ENCODE peak calls at places on chromosome 11, in four cellular contexts. C is endothelial cell of umbilical vein, Q is IMR-90, V is K562. H is an unnamed sample.

GRCh38 chr11:34236572-34236971 is 121.2 kb downstream of the ABTB2 start:
- DNase-seq in C (no peak), Q (no peak), V (peak; percentile 79), H (no peak)

GRCh38 chr11:48036011-48036410 is 55.7 kb downstream of the PTPRJ start:
- DNase-seq in C (no peak), Q (peak; percentile 31), V (no peak), H (no peak)

GRCh38 chr11:114440971-114441810 is 1.9 kb downstream of the REXO2 start:
- DNase-seq in C (peak; percentile 26), Q (no peak), V (peak; percentile 44), H (no peak)

GRCh38 chr11:130671801-130672700 is 223.6 kb downstream of the ADAMTS15 start:
- DNase-seq in C (no peak), Q (peak; percentile 94), V (no peak), H (no peak)

GRCh38 chr11:12540075-12540685 is 134.0 kb upstream of the TEAD1 start:
- DNase-seq in C (no peak), Q (peak; percentile 73), V (no peak), H (no peak)

GRCh38 chr11:45662096-45662664 is 3.2 kb downstream of the CHST1 start:
- DNase-seq in C (no peak), Q (no peak), V (no peak), H (no peak)

GRCh38 chr11:66846671-66847091 is 3.4 kb downstream of the RCE1 start:
- DNase-seq in C (peak; percentile 32), Q (no peak), V (no peak), H (no peak)

GRCh38 chr11:69370984-69371709 is 77.2 kb downstream of the MYEOV start:
- DNase-seq in C (no peak), Q (no peak), V (no peak), H (no peak)

GRCh38 chr11:118202599-118203422 is 22.0 kb downstream of the JAML start:
- DNase-seq in C (no peak), Q (no peak), V (no peak), H (no peak)

DNA sequence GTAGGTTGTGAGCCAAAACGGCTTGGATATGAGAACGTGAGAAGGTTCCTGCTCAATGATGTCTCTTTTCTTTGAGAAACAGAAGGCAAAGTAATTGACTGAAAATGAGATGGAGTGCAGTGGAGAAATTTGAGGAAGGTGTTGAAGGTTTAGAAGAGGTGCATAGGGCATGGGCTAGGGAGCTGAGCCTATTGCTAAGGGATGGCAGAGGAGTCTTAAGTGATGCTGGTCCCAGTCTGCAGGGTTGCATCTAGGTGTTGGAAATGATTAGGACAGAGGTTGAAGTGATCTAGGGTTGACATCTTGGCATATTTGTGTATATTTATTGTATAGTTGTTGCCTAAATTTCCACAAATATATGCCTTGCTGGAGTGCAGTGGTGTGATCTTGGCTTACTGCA is 2.3 kb downstream of the BIRC3 start:
- DNase-seq in C (no peak), Q (no peak), V (no peak), H (no peak)
- H3K9me1 ChIP-seq in C (no peaks in the 10 kb centered on the region), Q (peaks cover 7% of the 10 kb centered on the region), V (no peaks in the 10 kb centered on the region), H (no peaks in the 10 kb centered on the region)

GRCh38 chr11:108111126-108111525 is 10.2 kb upstream of the ACAT1 start:
- DNase-seq in C (no peak), Q (no peak), V (no peak), H (no peak)
- TF ChIP-seq CTCF in C (no peak), Q (no peak), V (no peak), H (no peak)

DNA sequence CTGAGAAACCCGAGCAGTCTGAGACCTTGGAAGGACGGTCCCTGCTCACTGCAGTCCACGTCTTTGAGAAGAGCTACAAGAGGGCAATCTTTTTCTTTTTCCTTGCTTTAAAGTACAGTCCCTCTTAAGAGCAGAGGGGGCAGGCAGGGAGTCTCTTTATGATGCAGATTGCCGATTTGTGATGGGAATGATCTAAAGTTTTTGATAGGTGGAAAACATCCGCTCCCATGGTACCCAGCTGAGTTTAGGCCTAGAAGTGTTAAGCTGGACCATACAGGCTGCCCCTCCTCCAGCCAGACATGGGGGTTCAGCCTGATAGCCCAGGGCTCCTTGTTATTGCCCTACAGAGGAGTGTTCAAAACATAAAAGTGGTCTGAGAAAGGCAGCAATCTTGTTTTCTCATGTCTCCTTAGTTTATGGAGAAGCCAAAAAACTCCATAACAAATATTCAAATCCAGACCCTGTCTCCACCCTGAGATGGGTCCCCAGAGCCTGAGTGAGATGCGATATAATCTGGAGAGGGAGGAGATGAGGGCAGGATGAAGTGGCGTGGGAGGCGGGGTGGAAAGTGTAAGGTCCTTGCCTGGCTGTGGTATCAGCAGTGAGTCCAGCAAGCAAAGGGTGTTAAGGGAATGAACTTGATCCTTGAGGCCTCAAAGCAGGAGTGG is 135.1 kb downstream of the FDX1 start:
- DNase-seq in C (no peak), Q (no peak), V (no peak), H (no peak)
- H3K9me1 ChIP-seq in C (no peaks in the 10 kb centered on the region), Q (no peaks in the 10 kb centered on the region), V (no peaks in the 10 kb centered on the region), H (no peaks in the 10 kb centered on the region)

GRCh38 chr11:30798547-30799236 is 212.5 kb upstream of the MPPED2 start:
- DNase-seq in C (no peak), Q (no peak), V (no peak), H (no peak)

GRCh38 chr11:30800904-30801303 is 214.8 kb upstream of the MPPED2 start:
- DNase-seq in C (no peak), Q (no peak), V (no peak), H (no peak)

GRCh38 chr11:30801357-30801756 is 215.2 kb upstream of the MPPED2 start:
- DNase-seq in C (no peak), Q (no peak), V (no peak), H (no peak)
- TF ChIP-seq CTCF in C (no peak), Q (no peak), V (no peak), H (no peak)

GRCh38 chr11:61487342-61488025 is 21.1 kb upstream of the LRRC10B start:
- DNase-seq in C (no peak), Q (no peak), V (no peak), H (no peak)

GRCh38 chr11:61486779-61487178 is 21.8 kb upstream of the LRRC10B start:
- DNase-seq in C (no peak), Q (no peak), V (no peak), H (no peak)

GRCh38 chr11:61484541-61484940 is 24.0 kb upstream of the LRRC10B start:
- DNase-seq in C (no peak), Q (no peak), V (no peak), H (no peak)

GRCh38 chr11:61486004-61486615 is 22.4 kb upstream of the LRRC10B start:
- DNase-seq in C (no peak), Q (no peak), V (no peak), H (no peak)

GRCh38 chr11:61485080-61485479 is 23.5 kb upstream of the LRRC10B start:
- DNase-seq in C (no peak), Q (no peak), V (no peak), H (no peak)
- H3K9me1 ChIP-seq in C (no peaks in the 10 kb centered on the region), Q (peaks cover 4% of the 10 kb centered on the region), V (no peaks in the 10 kb centered on the region), H (no peaks in the 10 kb centered on the region)

GRCh38 chr11:27390318-27390958 is 27.4 kb upstream of the CCDC34 start:
- DNase-seq in C (no peak), Q (no peak), V (no peak), H (no peak)
- TF ChIP-seq CTCF in C (no peak), Q (no peak), V (no peak), H (no peak)

DNA sequence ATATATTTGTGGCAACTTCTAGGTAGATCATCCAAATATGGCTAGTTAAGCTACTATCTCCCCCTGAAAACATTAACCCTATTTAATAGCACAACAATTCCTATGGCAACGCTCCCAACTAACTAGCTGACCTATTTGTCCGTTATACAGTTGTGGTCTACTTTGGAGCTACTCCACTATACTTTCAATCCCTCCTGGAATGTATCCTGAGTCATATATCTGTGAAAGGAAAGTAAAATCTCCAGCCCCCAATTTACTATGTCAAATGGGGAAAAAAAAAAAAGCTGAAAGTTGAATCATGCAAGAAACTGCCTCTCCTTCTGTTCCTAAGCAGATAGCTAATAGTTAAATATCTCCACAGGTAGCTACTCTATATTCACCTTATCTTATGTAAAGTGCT is 128.5 kb downstream of the CD44 start:
- DNase-seq in C (no peak), Q (peak; percentile 91), V (no peak), H (no peak)
- H3K9me1 ChIP-seq in C (no peaks in the 10 kb centered on the region), Q (peaks cover 6% of the 10 kb centered on the region), V (no peaks in the 10 kb centered on the region), H (no peaks in the 10 kb centered on the region)

GRCh38 chr11:62721994-62722393 is 5.3 kb downstream of the HNRNPUL2 start:
- DNase-seq in C (no peak), Q (peak; percentile 40), V (peak; percentile 24), H (no peak)
- TF ChIP-seq CTCF in C (no peak), Q (no peak), V (no peak), H (peak; percentile 26)

H was measured in keratinocyte.